ENCODE peak calls at places on chromosome 9, in four cellular contexts. One of them, this sample, is unnamed.

GRCh38 chr9:87381050-87381711 is 116.5 kb upstream of the DAPK1 start:
- DNase-seq in effector memory CD4-positive, alpha-beta T cell: no peak
- DNase-seq in OCI-LY7: no peak
- DNase-seq in CD8-positive, alpha-beta T cell: no peak
- DNase-seq in this sample: no peak

GRCh38 chr9:130421802-130422276 is 22.9 kb upstream of the ASS1 start:
- DNase-seq in effector memory CD4-positive, alpha-beta T cell: no peak
- DNase-seq in OCI-LY7: no peak
- DNase-seq in CD8-positive, alpha-beta T cell: no peak
- DNase-seq in this sample: no peak

GRCh38 chr9:127905788-127906191 is 6.4 kb upstream of the ST6GALNAC6 start:
- DNase-seq in effector memory CD4-positive, alpha-beta T cell: peak; percentile 64
- DNase-seq in OCI-LY7: peak; percentile 77
- DNase-seq in CD8-positive, alpha-beta T cell: peak; percentile 74
- DNase-seq in this sample: peak; percentile 71

GRCh38 chr9:2427016-2427891 is 194.3 kb upstream of the VLDLR start:
- DNase-seq in effector memory CD4-positive, alpha-beta T cell: no peak
- DNase-seq in OCI-LY7: no peak
- DNase-seq in CD8-positive, alpha-beta T cell: no peak
- DNase-seq in this sample: no peak

GRCh38 chr9:114085404-114085803 is 7.3 kb upstream of the AMBP start:
- DNase-seq in effector memory CD4-positive, alpha-beta T cell: no peak
- DNase-seq in OCI-LY7: no peak
- DNase-seq in CD8-positive, alpha-beta T cell: no peak
- DNase-seq in this sample: no peak

GRCh38 chr9:12695474-12695873 is 2.3 kb downstream of the TYRP1 start:
- DNase-seq in effector memory CD4-positive, alpha-beta T cell: no peak
- DNase-seq in OCI-LY7: no peak
- DNase-seq in CD8-positive, alpha-beta T cell: no peak
- DNase-seq in this sample: no peak

GRCh38 chr9:115444941-115445340 is 327.0 kb upstream of the TNC start:
- DNase-seq in effector memory CD4-positive, alpha-beta T cell: no peak
- DNase-seq in OCI-LY7: no peak
- DNase-seq in CD8-positive, alpha-beta T cell: no peak
- DNase-seq in this sample: no peak

GRCh38 chr9:16664211-16664610 is 206.3 kb downstream of the BNC2 start:
- DNase-seq in effector memory CD4-positive, alpha-beta T cell: no peak
- DNase-seq in OCI-LY7: no peak
- DNase-seq in CD8-positive, alpha-beta T cell: no peak
- DNase-seq in this sample: no peak

GRCh38 chr9:93136011-93136440 is 2.0 kb upstream of the NINJ1 start:
- DNase-seq in effector memory CD4-positive, alpha-beta T cell: no peak
- DNase-seq in OCI-LY7: no peak
- DNase-seq in CD8-positive, alpha-beta T cell: no peak
- DNase-seq in this sample: no peak
- H3K27ac ChIP-seq in effector memory CD4-positive, alpha-beta T cell: no peak overlapping the region
- H3K27ac ChIP-seq in OCI-LY7: no peak overlapping the region
- H3K27ac ChIP-seq in CD8-positive, alpha-beta T cell: no peak overlapping the region
- H3K27ac ChIP-seq in this sample: no peak overlapping the region

DNA sequence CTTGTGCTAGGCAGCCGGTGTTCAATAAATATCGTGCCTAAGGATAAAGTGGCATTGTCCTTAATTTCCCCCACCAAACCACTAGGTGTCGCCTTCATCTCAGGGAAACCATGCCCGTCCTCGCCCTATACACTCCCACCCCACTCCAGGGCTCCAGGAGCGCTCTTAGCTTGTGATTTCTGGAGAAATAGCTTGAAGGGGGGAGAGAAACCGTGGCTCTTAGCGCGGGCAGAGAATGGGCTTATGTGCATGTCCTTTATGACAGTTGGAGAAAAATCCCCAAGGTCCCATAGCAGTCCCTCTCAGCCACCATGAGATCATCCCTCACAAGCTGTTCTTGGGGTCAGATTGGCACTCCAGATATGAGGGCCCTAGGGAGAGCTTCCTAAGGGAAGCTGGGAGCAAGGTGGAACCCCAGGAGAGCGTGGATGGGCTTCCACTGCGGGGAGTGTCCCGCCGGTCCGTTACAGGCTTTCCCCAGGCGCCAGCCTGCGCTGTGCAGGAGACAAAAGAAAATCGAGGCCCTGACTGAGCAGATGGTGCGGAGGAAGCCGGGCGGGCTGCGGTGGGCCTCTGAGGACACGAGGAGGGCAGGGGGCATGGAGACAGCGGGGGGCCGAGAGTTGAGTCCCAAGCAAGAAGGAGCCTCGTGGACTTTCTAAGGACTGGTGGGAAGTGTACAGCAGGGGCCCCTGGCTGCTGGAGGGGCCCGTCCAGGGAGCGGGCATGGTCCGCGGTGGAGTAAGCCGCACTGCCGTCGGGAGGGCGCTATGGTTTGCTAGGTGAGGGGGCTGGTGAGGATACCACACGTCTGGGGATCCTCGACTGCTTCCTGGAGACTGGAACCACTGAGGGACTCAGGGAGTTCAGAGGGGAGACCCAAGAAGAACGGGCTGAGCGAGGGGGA is 753 bp upstream of the NPR2 start:
- DNase-seq in effector memory CD4-positive, alpha-beta T cell: peak; percentile 44
- DNase-seq in OCI-LY7: peak; percentile 73
- DNase-seq in CD8-positive, alpha-beta T cell: peak; percentile 61
- DNase-seq in this sample: peak; percentile 56
- H3K4me3 ChIP-seq in effector memory CD4-positive, alpha-beta T cell: no peak overlapping the region
- H3K4me3 ChIP-seq in OCI-LY7: no peak overlapping the region
- H3K4me3 ChIP-seq in CD8-positive, alpha-beta T cell: no peak overlapping the region
- H3K4me3 ChIP-seq in this sample: no peak overlapping the region

DNA sequence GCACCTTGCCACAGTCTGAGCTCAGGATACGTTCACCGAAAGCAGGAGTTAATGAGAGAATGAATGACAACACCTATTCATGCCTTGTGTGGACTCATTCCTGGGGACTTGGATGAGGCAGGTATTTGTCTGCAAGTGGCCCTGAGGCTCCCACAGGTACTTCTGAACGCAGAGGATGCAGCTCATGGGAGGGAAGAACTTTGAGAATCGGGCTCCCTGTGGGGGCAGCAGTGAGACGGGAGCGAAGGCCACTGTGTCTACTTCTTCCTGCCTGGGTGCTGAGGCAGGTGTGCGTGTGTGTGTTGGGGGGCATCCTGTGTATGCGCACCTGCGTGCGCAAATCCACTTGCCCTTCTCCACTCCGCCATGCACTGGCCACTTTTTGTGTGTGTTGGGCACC is 42.2 kb downstream of the PTPN3 start:
- DNase-seq in effector memory CD4-positive, alpha-beta T cell: no peak
- DNase-seq in OCI-LY7: no peak
- DNase-seq in CD8-positive, alpha-beta T cell: no peak
- DNase-seq in this sample: no peak
- H3K27ac ChIP-seq in effector memory CD4-positive, alpha-beta T cell: no peak overlapping the region
- H3K27ac ChIP-seq in OCI-LY7: no peak overlapping the region
- H3K27ac ChIP-seq in CD8-positive, alpha-beta T cell: no peak overlapping the region
- H3K27ac ChIP-seq in this sample: no peak overlapping the region

GRCh38 chr9:126839301-126839700 is 21.1 kb upstream of the ZBTB34 start:
- DNase-seq in effector memory CD4-positive, alpha-beta T cell: no peak
- DNase-seq in OCI-LY7: no peak
- DNase-seq in CD8-positive, alpha-beta T cell: no peak
- DNase-seq in this sample: no peak
- H3K4me3 ChIP-seq in effector memory CD4-positive, alpha-beta T cell: no peak overlapping the region
- H3K4me3 ChIP-seq in OCI-LY7: no peak overlapping the region
- H3K4me3 ChIP-seq in CD8-positive, alpha-beta T cell: no peak overlapping the region
- H3K4me3 ChIP-seq in this sample: no peak overlapping the region

DNA sequence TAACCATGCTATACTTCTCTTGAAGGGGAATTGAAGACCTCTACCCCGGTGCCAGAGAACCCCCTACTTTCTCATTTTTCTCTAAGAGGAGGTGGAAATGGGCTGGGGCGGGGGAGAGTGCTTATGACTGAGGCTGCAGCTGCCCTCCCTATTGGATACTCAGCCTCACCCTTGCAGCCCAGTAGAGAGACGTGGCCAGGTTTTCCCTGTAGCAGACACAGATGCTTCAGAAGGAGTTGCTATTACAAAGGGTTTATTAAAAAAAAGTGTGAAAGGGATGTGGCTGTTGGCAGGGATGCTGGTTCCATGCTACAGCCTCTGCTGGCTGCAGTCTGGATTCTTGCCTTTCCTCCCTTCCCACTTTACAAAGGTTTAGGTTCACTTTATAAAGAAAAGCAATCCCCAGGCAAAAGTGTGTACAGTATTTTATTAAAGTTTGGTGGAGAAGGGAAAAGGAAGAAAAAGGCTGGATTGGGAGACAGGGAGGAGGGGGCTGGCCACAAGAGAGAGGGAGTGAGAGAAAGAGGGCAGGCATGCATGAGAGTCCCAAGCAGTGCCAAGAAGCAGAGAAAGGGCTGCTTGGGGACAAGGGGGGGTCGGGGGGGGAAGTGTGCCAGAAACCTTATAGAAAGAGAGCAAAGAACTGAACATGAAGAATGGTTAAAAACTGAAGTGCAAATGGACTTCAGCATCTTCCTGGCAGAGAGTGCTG is 29.5 kb upstream of the NFIB start:
- DNase-seq in effector memory CD4-positive, alpha-beta T cell: no peak
- DNase-seq in OCI-LY7: no peak
- DNase-seq in CD8-positive, alpha-beta T cell: no peak
- DNase-seq in this sample: no peak
- H3K27ac ChIP-seq in effector memory CD4-positive, alpha-beta T cell: no peak overlapping the region
- H3K27ac ChIP-seq in OCI-LY7: no peak overlapping the region
- H3K27ac ChIP-seq in CD8-positive, alpha-beta T cell: no peak overlapping the region
- H3K27ac ChIP-seq in this sample: no peak overlapping the region

GRCh38 chr9:120922404-120923173 is 4.0 kb downstream of the TRAF1 start:
- DNase-seq in effector memory CD4-positive, alpha-beta T cell: no peak
- DNase-seq in OCI-LY7: no peak
- DNase-seq in CD8-positive, alpha-beta T cell: no peak
- DNase-seq in this sample: no peak

GRCh38 chr9:120926397-120926928 is at the start of gene TRAF1:
- DNase-seq in effector memory CD4-positive, alpha-beta T cell: no peak
- DNase-seq in OCI-LY7: peak; percentile 65
- DNase-seq in CD8-positive, alpha-beta T cell: no peak
- DNase-seq in this sample: peak; percentile 59

GRCh38 chr9:120923620-120924328 is 2.8 kb downstream of the TRAF1 start:
- DNase-seq in effector memory CD4-positive, alpha-beta T cell: no peak
- DNase-seq in OCI-LY7: no peak
- DNase-seq in CD8-positive, alpha-beta T cell: no peak
- DNase-seq in this sample: no peak

GRCh38 chr9:120925535-120926396 is 830 bp downstream of the TRAF1 start:
- DNase-seq in effector memory CD4-positive, alpha-beta T cell: peak; percentile 73
- DNase-seq in OCI-LY7: peak; percentile 24
- DNase-seq in CD8-positive, alpha-beta T cell: peak; percentile 73
- DNase-seq in this sample: peak; percentile 81

GRCh38 chr9:120924698-120925534 is 1.7 kb downstream of the TRAF1 start:
- DNase-seq in effector memory CD4-positive, alpha-beta T cell: no peak
- DNase-seq in OCI-LY7: no peak
- DNase-seq in CD8-positive, alpha-beta T cell: no peak
- DNase-seq in this sample: no peak
- H3K4me3 ChIP-seq in effector memory CD4-positive, alpha-beta T cell: peak overlapping the region; percentile 71
- H3K4me3 ChIP-seq in OCI-LY7: peak overlapping the region; percentile 74
- H3K4me3 ChIP-seq in CD8-positive, alpha-beta T cell: peak overlapping the region; percentile 74
- H3K4me3 ChIP-seq in this sample: peak overlapping the region; percentile 79